ENCODE peak calls at places on chromosome 2, in seven cellular contexts. V, L, A, G, B, S and F are unnamed samples.
A peak's percentile ranks its signal among the peaks of the same experiment; 100 is the strongest.

GRCh38 chr2:220269421-220269820 is 642.0 kb downstream of the SLC4A3 start:
- DNase-seq in A (no peak), G (no peak), S (no peak), L (no peak), B (no peak), V (no peak), F (no peak)

GRCh38 chr2:154484338-154485099 is 214.0 kb upstream of the KCNJ3 start:
- DNase-seq in S (no peak), A (no peak), B (no peak), L (no peak), G (no peak), V (no peak), F (no peak)

GRCh38 chr2:101120124-101120996 is 30.8 kb downstream of the TBC1D8 start:
- DNase-seq in B (peak; percentile 84), A (peak; percentile 79), L (peak; percentile 80), G (no peak), V (peak; percentile 84), S (peak; percentile 97), F (no peak)

GRCh38 chr2:3169106-3169870 is 208.3 kb downstream of the EIPR1 start:
- DNase-seq in G (no peak), A (no peak), S (peak; percentile 78), L (no peak), V (peak; percentile 50), B (peak; percentile 23), F (no peak)

GRCh38 chr2:106996136-106996769 is 110.3 kb upstream of the ST6GAL2 start:
- DNase-seq in L (no peak), S (no peak), B (no peak), V (no peak), A (no peak), G (no peak), F (no peak)

GRCh38 chr2:100321881-100322820 is at the start of gene LONRF2:
- DNase-seq in A (no peak), V (peak; percentile 6), B (peak; percentile 75), S (no peak), G (no peak), L (peak; percentile 46), F (no peak)

GRCh38 chr2:3488768-3489448 is 30.4 kb downstream of the ADI1 start:
- DNase-seq in V (no peak), A (no peak), L (no peak), B (no peak), S (no peak), G (no peak), F (no peak)

GRCh38 chr2:27943138-27943537 is 52.6 kb downstream of the BABAM2 start:
- DNase-seq in V (no peak), A (no peak), B (no peak), S (no peak), G (no peak), L (no peak), F (no peak)

GRCh38 chr2:239538357-239539052 is 137.7 kb upstream of the HDAC4 start:
- DNase-seq in S (no peak), L (no peak), G (no peak), V (no peak), A (no peak), B (no peak), F (no peak)

GRCh38 chr2:85929096-85930044 is 40.6 kb upstream of the ST3GAL5 start:
- DNase-seq in L (no peak), A (no peak), B (no peak), V (no peak), S (no peak), G (no peak), F (no peak)
- H3K4me3 ChIP-seq in L (no peak overlapping the region), A (no peak overlapping the region), B (no peak overlapping the region), V (no peak overlapping the region), S (no peak overlapping the region), G (no peak overlapping the region), F (no peak overlapping the region)

GRCh38 chr2:73110622-73111299 is 2.0 kb downstream of the RAB11FIP5 start:
- DNase-seq in S (peak; percentile 48), V (no peak), A (no peak), G (no peak), L (peak; percentile 39), B (peak; percentile 62), F (no peak)
- H3K4me3 ChIP-seq in S (peak overlapping the region; percentile 55), V (peak overlapping the region; percentile 77), A (peak overlapping the region; percentile 96), G (peak overlapping the region; percentile 89), L (peak overlapping the region; percentile 63), B (peak overlapping the region; percentile 93), F (peak overlapping the region; percentile 66)

DNA sequence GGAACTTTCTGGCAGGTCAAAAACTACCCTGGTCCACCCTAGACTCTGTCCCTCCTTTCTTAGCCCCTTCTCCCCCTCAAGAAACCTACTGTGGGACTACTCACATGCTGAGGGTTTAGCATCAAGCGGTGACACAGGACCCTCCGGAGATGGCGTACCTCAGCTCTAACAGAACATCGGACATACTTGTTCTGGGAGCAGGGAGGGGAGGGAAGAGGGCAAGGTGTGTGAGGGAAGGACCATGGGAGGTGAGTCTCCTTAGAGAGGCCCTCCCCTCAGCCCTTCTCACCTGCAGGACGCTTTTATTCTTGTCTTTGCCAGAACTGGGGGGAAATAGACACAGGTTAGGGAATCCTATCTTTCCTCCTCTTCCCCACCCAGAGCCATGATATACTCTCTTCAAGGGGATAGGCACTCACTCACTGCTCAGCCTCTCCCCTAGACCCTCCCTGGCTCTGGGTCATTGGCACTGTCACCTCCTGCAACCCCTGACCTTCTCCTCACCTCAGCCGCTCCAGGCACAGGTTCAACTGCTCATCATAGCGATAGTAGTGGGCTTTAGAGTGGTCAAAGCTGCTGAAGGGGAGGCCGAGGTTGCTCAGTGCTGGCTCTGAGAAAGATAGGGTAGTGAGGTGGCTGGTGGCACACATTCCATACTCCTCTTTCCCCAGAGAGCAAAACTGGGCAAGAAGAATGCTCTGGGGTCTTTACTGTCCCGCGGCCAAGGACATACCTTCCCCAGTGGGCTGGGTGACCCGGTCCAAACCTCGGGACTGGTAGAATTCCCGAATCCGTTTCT is 1.8 kb downstream of the PCGF1 start:
- DNase-seq in V (no peak), B (no peak), S (no peak), L (no peak), A (no peak), G (no peak), F (no peak)
- H3K4me3 ChIP-seq in V (peak overlapping the region; percentile 4), B (peak overlapping the region; percentile 96), S (peak overlapping the region; percentile 30), L (peak overlapping the region; percentile 99), A (peak overlapping the region; percentile 64), G (peak overlapping the region; percentile 26), F (no peak overlapping the region)

GRCh38 chr2:6301426-6301825 is 564.3 kb downstream of the CMPK2 start:
- DNase-seq in A (no peak), V (peak; percentile 11), B (no peak), L (no peak), G (no peak), S (no peak), F (no peak)
- H3K4me3 ChIP-seq in A (no peak overlapping the region), V (no peak overlapping the region), B (no peak overlapping the region), L (no peak overlapping the region), G (no peak overlapping the region), S (no peak overlapping the region), F (no peak overlapping the region)

DNA sequence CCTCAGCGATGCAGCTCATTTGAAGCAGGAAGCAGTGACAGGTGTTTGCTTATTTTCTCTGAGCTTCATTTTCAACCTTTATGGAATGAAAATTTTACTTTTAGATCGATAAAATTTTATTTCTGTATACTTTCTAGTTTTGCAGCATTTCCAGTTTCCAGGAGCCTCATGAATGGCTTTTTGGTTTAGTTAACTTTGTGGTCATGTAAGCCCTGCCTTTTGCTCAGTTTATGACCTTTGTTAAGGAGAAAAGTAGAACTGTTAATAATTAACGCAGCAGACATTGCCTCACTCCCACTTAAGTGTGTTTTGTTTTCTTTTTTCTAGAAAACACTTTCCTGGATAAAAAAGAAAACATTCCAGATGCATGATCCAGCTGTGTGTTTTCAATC is 4.4 kb upstream of the FARP2 start:
- DNase-seq in S (no peak), L (no peak), G (no peak), B (no peak), V (no peak), A (no peak), F (no peak)
- H3K4me3 ChIP-seq in S (no peak overlapping the region), L (no peak overlapping the region), G (no peak overlapping the region), B (no peak overlapping the region), V (no peak overlapping the region), A (no peak overlapping the region), F (no peak overlapping the region)

GRCh38 chr2:32820701-32821100 is 126.1 kb upstream of the LTBP1 start:
- DNase-seq in A (no peak), B (no peak), V (no peak), L (no peak), G (no peak), S (no peak), F (no peak)

GRCh38 chr2:32820097-32820496 is 126.7 kb upstream of the LTBP1 start:
- DNase-seq in S (no peak), V (no peak), A (no peak), B (peak; percentile 75), G (no peak), L (no peak), F (no peak)

GRCh38 chr2:32824415-32824814 is 122.3 kb upstream of the LTBP1 start:
- DNase-seq in V (no peak), S (no peak), L (no peak), G (no peak), A (no peak), B (no peak), F (no peak)

GRCh38 chr2:32825291-32825712 is 121.5 kb upstream of the LTBP1 start:
- DNase-seq in B (no peak), G (no peak), V (peak; percentile 39), S (peak; percentile 23), L (peak; percentile 30), A (no peak), F (no peak)
- H3K4me3 ChIP-seq in B (no peak overlapping the region), G (no peak overlapping the region), V (no peak overlapping the region), S (no peak overlapping the region), L (no peak overlapping the region), A (no peak overlapping the region), F (no peak overlapping the region)

DNA sequence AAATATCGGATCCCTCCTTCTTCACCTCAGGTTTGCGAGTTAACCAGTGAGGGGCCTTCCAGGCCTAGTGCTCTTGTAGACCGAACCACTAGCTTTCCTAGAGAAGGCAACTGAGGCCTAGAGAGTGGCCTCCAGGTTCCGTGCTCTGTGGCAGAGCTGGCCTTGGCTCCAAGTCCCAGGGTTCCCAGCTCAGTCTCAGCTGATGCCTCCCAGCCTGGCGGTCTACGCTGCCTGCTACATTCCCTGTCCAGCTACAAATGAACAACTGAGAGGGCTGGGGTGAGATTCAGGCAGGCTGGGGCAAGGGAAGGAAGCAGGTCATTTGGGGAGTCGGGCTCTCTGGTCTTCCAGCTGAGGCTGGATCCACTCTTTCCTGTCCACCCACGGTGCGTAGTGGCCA is 2.3 kb downstream of the STEAP3 start:
- DNase-seq in V (no peak), S (no peak), G (no peak), B (no peak), L (no peak), A (no peak), F (no peak)
- H3K4me3 ChIP-seq in V (no peak overlapping the region), S (no peak overlapping the region), G (no peak overlapping the region), B (no peak overlapping the region), L (no peak overlapping the region), A (no peak overlapping the region), F (no peak overlapping the region)

GRCh38 chr2:201969938-201970785 is 63.5 kb upstream of the FZD7 start:
- DNase-seq in L (no peak), A (no peak), V (peak; percentile 75), G (peak; percentile 93), B (peak; percentile 58), S (no peak), F (no peak)

GRCh38 chr2:201971516-201972228 is 62.0 kb upstream of the FZD7 start:
- DNase-seq in A (no peak), L (peak; percentile 69), S (peak; percentile 20), B (peak; percentile 52), V (no peak), G (peak; percentile 68), F (no peak)

GRCh38 chr2:201972621-201973255 is 60.9 kb upstream of the FZD7 start:
- DNase-seq in A (no peak), G (no peak), L (no peak), S (no peak), V (no peak), B (no peak), F (no peak)

GRCh38 chr2:201969241-201969937 is 64.3 kb upstream of the FZD7 start:
- DNase-seq in G (no peak), B (no peak), V (no peak), A (no peak), L (no peak), S (no peak), F (no peak)

GRCh38 chr2:201970786-201971108 is 62.9 kb upstream of the FZD7 start:
- DNase-seq in B (no peak), A (no peak), V (no peak), S (no peak), L (no peak), G (no peak), F (no peak)
- H3K4me3 ChIP-seq in B (no peak overlapping the region), A (no peak overlapping the region), V (no peak overlapping the region), S (no peak overlapping the region), L (no peak overlapping the region), G (no peak overlapping the region), F (no peak overlapping the region)